ENCODE peak calls at places on chromosomes 5 and 9, in nine cellular contexts. Z is PC-3, C is dorsolateral prefrontal cortex, F is AG10803, D is foreskin fibroblast, K is osteocyte, Y is B cell, I is GM06990, P is astrocyte of the spinal cord. M is an unnamed sample.

GRCh38 chr5:174825587-174825986 is 101.2 kb downstream of the MSX2 start:
- DNase-seq in K (no peak), P (peak; percentile 55), I (no peak), D (peak; percentile 64), C (no peak), F (peak; percentile 8), Z (no peak), Y (no peak), M (no peak)

GRCh38 chr9:5868235-5868634 is 22.5 kb upstream of the MLANA start:
- DNase-seq in D (no peak), Y (no peak), K (no peak), I (no peak), F (no peak), P (no peak), Z (no peak), C (no peak), M (no peak)

GRCh38 chr5:8418049-8418426 is 549.1 kb downstream of the MTRR start:
- DNase-seq in K (no peak), C (no peak), D (peak; percentile 36), F (no peak), I (no peak), P (no peak), Y (no peak), Z (peak; percentile 95), M (no peak)

GRCh38 chr5:153813871-153814270 is 224.8 kb downstream of the FAM114A2 start:
- DNase-seq in Y (no peak), Z (no peak), C (no peak), P (no peak), K (no peak), D (peak; percentile 24), I (no peak), F (peak; percentile 85), M (no peak)

GRCh38 chr5:34735436-34736426 is 79.6 kb downstream of the RAI14 start:
- DNase-seq in C (no peak), K (no peak), P (peak; percentile 62), Y (no peak), Z (no peak), F (peak; percentile 95), D (no peak), I (no peak), M (peak; percentile 82)

GRCh38 chr5:175521313-175521833 is 43.0 kb downstream of the SFXN1 start:
- DNase-seq in Y (no peak), C (no peak), P (no peak), Z (no peak), I (no peak), D (no peak), K (no peak), F (no peak), M (no peak)

GRCh38 chr9:77575785-77576184 is 72.3 kb downstream of the GNA14 start:
- DNase-seq in Z (peak; percentile 32), P (peak; percentile 26), F (no peak), I (no peak), D (peak; percentile 49), C (no peak), K (no peak), Y (no peak), M (peak; percentile 60)

GRCh38 chr5:135517631-135518030 is 18.1 kb downstream of the NEUROG1 start:
- DNase-seq in F (no peak), I (no peak), D (no peak), P (no peak), Z (no peak), Y (no peak), C (no peak), K (no peak), M (no peak)

GRCh38 chr9:84701801-84702200 is 32.3 kb downstream of the NTRK2 start:
- DNase-seq in Y (no peak), K (no peak), D (no peak), C (no peak), P (no peak), I (peak; percentile 4), F (no peak), Z (no peak), M (no peak)

GRCh38 chr5:171984748-171985419 is 21.6 kb downstream of the FBXW11 start:
- DNase-seq in D (peak; percentile 91), P (peak; percentile 79), K (no peak), F (peak; percentile 87), I (peak; percentile 45), Z (peak; percentile 81), C (no peak), Y (no peak), M (peak; percentile 65)

GRCh38 chr5:172746725-172747124 is 24.3 kb downstream of the DUSP1 start:
- DNase-seq in I (no peak), P (no peak), Y (no peak), K (no peak), C (no peak), F (no peak), D (no peak), Z (no peak), M (no peak)

GRCh38 chr5:79002374-79002773 is 17.3 kb upstream of the ARSB start:
- DNase-seq in Y (no peak), C (no peak), K (no peak), F (peak; percentile 30), D (no peak), I (no peak), P (no peak), Z (no peak), M (no peak)

GRCh38 chr5:110590187-110590586 is 136.3 kb downstream of the TMEM232 start:
- DNase-seq in D (peak; percentile 17), C (no peak), Y (no peak), F (peak; percentile 18), Z (peak; percentile 52), K (no peak), I (no peak), P (peak; percentile 17), M (peak; percentile 36)

DNA sequence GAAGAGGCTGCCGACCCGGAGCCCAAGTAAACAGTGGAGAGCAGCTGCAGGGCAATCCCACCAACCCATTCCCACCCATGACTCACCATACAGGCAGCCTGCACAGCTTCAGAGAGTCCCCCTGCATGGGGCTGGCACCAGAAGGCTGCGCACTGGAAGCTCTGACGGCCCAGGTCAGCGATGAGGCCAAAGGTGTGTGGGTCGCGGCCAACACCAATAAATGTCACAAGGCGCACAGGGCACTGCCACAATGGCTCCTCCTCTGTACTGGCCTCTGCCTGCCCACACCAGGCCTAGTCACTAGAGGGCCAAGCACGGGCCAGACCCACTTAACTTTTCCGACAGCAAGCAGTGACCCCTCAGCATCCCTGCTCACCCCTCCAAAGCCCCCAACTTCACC is 3.0 kb upstream of the SRA1 start:
- DNase-seq in C (no peak), Z (no peak), K (no peak), F (no peak), I (no peak), P (no peak), Y (no peak), D (no peak), M (no peak)
- TF ChIP-seq CTCF in C (no peak), Z (peak; percentile 9), K (no peak), F (no peak), I (no peak), P (no peak), Y (no peak), D (no peak), M (no peak)

GRCh38 chr5:91910247-91910646 is 527.1 kb upstream of the ARRDC3 start:
- DNase-seq in Z (no peak), D (no peak), F (no peak), Y (no peak), P (no peak), I (no peak), C (no peak), K (no peak), M (no peak)
- TF ChIP-seq CTCF in Z (peak; percentile 51), D (no peak), F (no peak), Y (no peak), P (no peak), I (peak; percentile 15), C (no peak), K (no peak), M (no peak)

DNA sequence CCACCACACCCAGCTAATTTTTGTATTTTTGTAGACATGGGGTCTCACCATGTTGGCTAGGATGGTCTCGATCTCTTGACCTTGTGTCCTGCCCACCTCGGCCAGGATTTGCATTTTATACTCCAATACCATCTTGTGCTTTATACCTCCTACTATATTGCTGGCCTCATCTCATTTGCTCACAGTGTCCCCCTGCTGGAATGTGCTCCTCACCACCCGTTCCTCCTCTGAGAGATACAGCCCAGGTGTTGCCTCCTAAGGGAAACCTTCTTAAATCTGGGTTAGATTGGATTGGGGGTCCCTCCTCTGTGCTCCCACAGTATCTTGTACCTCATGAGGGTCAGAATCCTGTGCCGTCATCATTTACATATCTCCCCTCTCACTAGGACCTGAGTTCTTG is 131.7 kb downstream of the PAPPA start:
- DNase-seq in C (no peak), K (no peak), P (no peak), I (no peak), Y (no peak), Z (no peak), F (no peak), D (no peak), M (no peak)
- TF ChIP-seq CTCF in C (no peak), K (peak; percentile 13), P (peak; percentile 19), I (no peak), Y (no peak), Z (peak; percentile 29), F (no peak), D (no peak), M (peak; percentile 25)

GRCh38 chr9:86054695-86055094 is 44.7 kb downstream of the GOLM1 start:
- DNase-seq in Z (no peak), Y (no peak), D (no peak), C (no peak), F (peak; percentile 29), P (no peak), K (no peak), I (no peak), M (no peak)

GRCh38 chr9:86057491-86057890 is 41.9 kb downstream of the GOLM1 start:
- DNase-seq in K (no peak), F (no peak), C (no peak), Z (no peak), I (no peak), Y (no peak), P (no peak), D (no peak), M (no peak)

GRCh38 chr9:86047361-86047760 is 52.0 kb downstream of the GOLM1 start:
- DNase-seq in C (no peak), I (no peak), Y (no peak), P (no peak), K (no peak), D (no peak), Z (no peak), F (no peak), M (no peak)

GRCh38 chr9:86046930-86047341 is 52.4 kb downstream of the GOLM1 start:
- DNase-seq in K (peak; percentile 54), D (no peak), I (no peak), F (no peak), Y (no peak), C (no peak), P (no peak), Z (no peak), M (no peak)

DNA sequence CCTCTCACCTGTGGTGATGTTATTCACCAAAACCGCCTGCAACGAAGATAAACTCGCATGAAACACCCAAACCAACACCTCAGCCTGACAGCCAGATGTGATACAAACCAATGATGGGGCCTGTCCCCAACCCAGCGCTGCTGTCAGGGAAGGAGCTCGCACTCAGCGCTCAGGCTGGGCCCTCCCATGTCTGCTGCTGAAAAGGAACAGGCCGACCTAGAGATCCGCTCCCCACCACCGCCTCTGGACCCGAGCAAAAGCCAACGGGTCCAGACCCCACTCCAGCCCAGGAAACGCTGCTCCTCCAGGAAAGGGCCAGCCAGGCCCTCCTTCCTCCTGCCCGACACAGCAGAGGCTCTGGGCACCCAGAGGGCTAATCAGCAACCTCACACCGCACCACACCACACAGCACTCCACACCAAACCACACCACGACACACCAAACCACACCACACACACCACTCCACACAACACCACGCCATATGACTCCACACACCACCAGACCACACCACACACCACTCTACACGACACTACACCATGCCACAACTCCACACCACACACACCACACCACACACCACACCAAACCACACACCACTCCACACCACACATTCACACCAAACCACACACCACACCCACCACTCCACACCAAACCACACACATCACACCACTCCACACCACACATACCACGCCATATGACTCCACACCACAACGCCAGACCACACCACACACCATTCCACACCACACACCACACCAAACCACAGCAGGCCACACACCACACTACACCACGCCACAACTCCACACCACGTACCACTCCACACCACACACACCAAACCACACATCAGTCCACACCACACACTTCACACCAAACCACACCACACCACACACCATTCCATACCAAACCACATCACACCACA is 46.5 kb downstream of the GOLM1 start:
- DNase-seq in I (no peak), K (no peak), C (no peak), D (no peak), Y (no peak), F (no peak), Z (no peak), P (no peak), M (no peak)
- TF ChIP-seq CTCF in I (no peak), K (no peak), C (no peak), D (no peak), Y (no peak), F (no peak), Z (no peak), P (no peak), M (no peak)